ENCODE peak calls at places on chromosomes 4 and X, in five cellular contexts. One of them, this sample, is unnamed.

GRCh38 chrX:40031861-40032422 is 65.8 kb downstream of the BCOR start:
- DNase-seq in astrocyte: no peak
- DNase-seq in tibial nerve: no peak
- DNase-seq in fibroblast of pulmonary artery: no peak
- DNase-seq in fibroblast of mammary gland: no peak
- DNase-seq in this sample: no peak

GRCh38 chr4:17482716-17483115 is 29.2 kb downstream of the QDPR start:
- DNase-seq in astrocyte: no peak
- DNase-seq in tibial nerve: no peak
- DNase-seq in fibroblast of pulmonary artery: no peak
- DNase-seq in fibroblast of mammary gland: no peak
- DNase-seq in this sample: no peak

GRCh38 chr4:128855656-128856055 is 46.2 kb downstream of the JADE1 start:
- DNase-seq in astrocyte: no peak
- DNase-seq in tibial nerve: no peak
- DNase-seq in fibroblast of pulmonary artery: no peak
- DNase-seq in fibroblast of mammary gland: no peak
- DNase-seq in this sample: no peak

GRCh38 chr4:69881173-69881773 is 21.3 kb upstream of the SULT1E1 start:
- DNase-seq in astrocyte: peak
- DNase-seq in tibial nerve: no peak
- DNase-seq in fibroblast of pulmonary artery: peak
- DNase-seq in fibroblast of mammary gland: peak
- DNase-seq in this sample: no peak

GRCh38 chr4:14348506-14348905 is 653.8 kb upstream of the CPEB2 start:
- DNase-seq in astrocyte: peak
- DNase-seq in tibial nerve: no peak
- DNase-seq in fibroblast of pulmonary artery: peak
- DNase-seq in fibroblast of mammary gland: peak
- DNase-seq in this sample: no peak

GRCh38 chrX:150542846-150543229 is 25.6 kb upstream of the MTM1 start:
- DNase-seq in astrocyte: no peak
- DNase-seq in tibial nerve: no peak
- DNase-seq in fibroblast of pulmonary artery: no peak
- DNase-seq in fibroblast of mammary gland: no peak
- DNase-seq in this sample: no peak

GRCh38 chrX:77937291-77937690 is 26.8 kb downstream of the ATP7A start:
- DNase-seq in astrocyte: peak
- DNase-seq in tibial nerve: no peak
- DNase-seq in fibroblast of pulmonary artery: peak
- DNase-seq in fibroblast of mammary gland: peak
- DNase-seq in this sample: no peak

GRCh38 chr4:2791518-2792395 is 1.1 kb upstream of the SH3BP2 start:
- DNase-seq in astrocyte: no peak
- DNase-seq in tibial nerve: peak
- DNase-seq in fibroblast of pulmonary artery: no peak
- DNase-seq in fibroblast of mammary gland: no peak
- DNase-seq in this sample: no peak

GRCh38 chrX:10259716-10260115 is 102.9 kb downstream of the CLCN4 start:
- DNase-seq in astrocyte: peak
- DNase-seq in tibial nerve: no peak
- DNase-seq in fibroblast of pulmonary artery: peak
- DNase-seq in fibroblast of mammary gland: peak
- DNase-seq in this sample: no peak

DNA sequence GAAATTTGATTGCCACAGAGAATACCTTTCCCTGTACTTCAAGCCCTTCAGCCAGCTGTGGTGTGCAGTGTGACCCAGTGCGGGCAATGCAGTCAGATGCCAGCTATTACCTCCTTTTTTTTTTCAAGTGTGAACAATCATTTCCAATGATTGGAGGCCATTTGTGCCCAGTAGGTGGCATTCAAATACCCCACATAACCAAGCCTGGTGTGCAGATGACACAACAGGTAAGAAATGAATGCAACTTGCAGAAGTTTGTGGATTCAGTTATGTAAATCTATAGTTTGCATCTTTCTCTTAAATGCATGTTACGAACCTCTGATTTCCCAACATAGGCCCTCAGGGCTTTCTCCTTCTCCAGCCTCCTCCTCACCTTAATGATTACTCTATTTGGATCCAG is 98.0 kb downstream of the CLCN4 start:
- DNase-seq in astrocyte: no peak
- DNase-seq in tibial nerve: no peak
- DNase-seq in fibroblast of pulmonary artery: no peak
- DNase-seq in fibroblast of mammary gland: no peak
- DNase-seq in this sample: no peak
- TF ChIP-seq CTCF in astrocyte: no peak
- TF ChIP-seq CTCF in tibial nerve: no peak
- TF ChIP-seq CTCF in fibroblast of pulmonary artery: peak
- TF ChIP-seq CTCF in fibroblast of mammary gland: peak
- TF ChIP-seq CTCF in this sample: peak

DNA sequence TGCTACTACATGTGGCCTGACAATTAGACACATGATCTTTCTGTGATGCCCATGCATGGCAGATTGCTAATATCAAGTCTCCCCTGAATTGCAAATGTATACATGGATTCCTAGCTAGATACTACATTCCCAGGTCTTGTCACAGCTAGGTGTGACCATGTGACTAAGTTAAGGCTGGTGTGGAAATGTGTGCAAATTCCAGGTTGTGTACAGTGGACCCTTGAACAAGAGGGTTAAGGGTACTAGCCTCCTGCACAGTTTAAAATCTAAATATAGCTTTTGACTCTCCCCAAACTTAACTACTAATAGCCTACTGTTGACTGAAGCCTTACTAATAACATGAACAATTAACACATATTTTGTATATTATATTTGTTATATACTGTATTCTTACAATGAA is 48.4 kb downstream of the HSD17B13 start:
- DNase-seq in astrocyte: no peak
- DNase-seq in tibial nerve: no peak
- DNase-seq in fibroblast of pulmonary artery: no peak
- DNase-seq in fibroblast of mammary gland: no peak
- DNase-seq in this sample: no peak
- TF ChIP-seq CTCF in astrocyte: no peak
- TF ChIP-seq CTCF in tibial nerve: no peak
- TF ChIP-seq CTCF in fibroblast of pulmonary artery: no peak
- TF ChIP-seq CTCF in fibroblast of mammary gland: no peak
- TF ChIP-seq CTCF in this sample: no peak

DNA sequence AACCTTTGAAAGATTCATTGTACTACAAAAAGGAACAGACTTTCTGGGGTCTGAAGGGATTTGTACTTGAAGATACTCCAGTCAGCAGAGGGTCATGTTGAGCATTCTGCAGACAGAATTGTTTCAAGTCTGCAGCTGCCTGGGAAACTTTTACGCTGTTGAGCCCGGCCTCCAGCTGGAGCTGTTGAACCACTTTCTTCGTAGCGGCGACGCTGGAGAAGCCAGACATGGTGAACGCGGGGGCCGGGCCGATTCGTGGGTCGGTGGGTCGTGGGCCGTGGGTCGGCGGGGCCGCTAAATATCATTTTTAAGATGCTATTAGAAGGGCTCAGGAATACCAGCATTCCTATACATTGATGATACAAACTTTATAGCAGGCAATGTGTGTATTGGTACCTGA is 12.0 kb upstream of the RTL9 start:
- DNase-seq in astrocyte: no peak
- DNase-seq in tibial nerve: no peak
- DNase-seq in fibroblast of pulmonary artery: peak
- DNase-seq in fibroblast of mammary gland: no peak
- DNase-seq in this sample: no peak
- TF ChIP-seq CTCF in astrocyte: no peak
- TF ChIP-seq CTCF in tibial nerve: no peak
- TF ChIP-seq CTCF in fibroblast of pulmonary artery: peak
- TF ChIP-seq CTCF in fibroblast of mammary gland: no peak
- TF ChIP-seq CTCF in this sample: peak

GRCh38 chr4:74536557-74536956 is 91.6 kb downstream of the AREG start:
- DNase-seq in astrocyte: no peak
- DNase-seq in tibial nerve: no peak
- DNase-seq in fibroblast of pulmonary artery: peak
- DNase-seq in fibroblast of mammary gland: peak
- DNase-seq in this sample: no peak
- TF ChIP-seq CTCF in astrocyte: peak
- TF ChIP-seq CTCF in tibial nerve: no peak
- TF ChIP-seq CTCF in fibroblast of pulmonary artery: peak
- TF ChIP-seq CTCF in fibroblast of mammary gland: peak
- TF ChIP-seq CTCF in this sample: peak

GRCh38 chrX:140507982-140508305 is 3.1 kb upstream of the SOX3 start:
- DNase-seq in astrocyte: no peak
- DNase-seq in tibial nerve: no peak
- DNase-seq in fibroblast of pulmonary artery: no peak
- DNase-seq in fibroblast of mammary gland: no peak
- DNase-seq in this sample: no peak
- TF ChIP-seq CTCF in astrocyte: peak
- TF ChIP-seq CTCF in tibial nerve: no peak
- TF ChIP-seq CTCF in fibroblast of pulmonary artery: no peak
- TF ChIP-seq CTCF in fibroblast of mammary gland: no peak
- TF ChIP-seq CTCF in this sample: no peak

DNA sequence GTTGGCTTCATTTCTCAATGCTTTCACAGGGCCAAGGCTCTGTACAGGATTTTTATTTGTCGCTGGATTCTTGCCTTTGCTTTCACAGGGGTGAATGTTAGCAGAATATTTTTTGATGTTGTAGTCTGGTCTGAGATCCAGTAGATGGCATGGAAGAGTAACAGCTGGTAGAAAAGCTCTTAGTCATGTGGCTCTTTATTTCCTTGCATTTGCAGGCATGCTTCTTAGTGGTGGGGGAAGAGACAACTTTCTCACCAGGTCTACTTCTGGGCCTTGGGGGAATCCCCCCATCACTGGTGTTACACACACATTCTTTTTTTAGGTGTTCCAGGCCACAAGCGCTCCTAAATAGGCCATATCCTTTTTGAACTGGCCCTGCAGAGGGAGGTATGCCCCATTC is 58.2 kb upstream of the DKK2 start:
- DNase-seq in astrocyte: peak
- DNase-seq in tibial nerve: no peak
- DNase-seq in fibroblast of pulmonary artery: peak
- DNase-seq in fibroblast of mammary gland: peak
- DNase-seq in this sample: no peak
- TF ChIP-seq CTCF in astrocyte: peak
- TF ChIP-seq CTCF in tibial nerve: no peak
- TF ChIP-seq CTCF in fibroblast of pulmonary artery: peak
- TF ChIP-seq CTCF in fibroblast of mammary gland: peak
- TF ChIP-seq CTCF in this sample: peak

GRCh38 chr4:119206178-119206577 is 6.3 kb upstream of the USP53 start:
- DNase-seq in astrocyte: no peak
- DNase-seq in tibial nerve: no peak
- DNase-seq in fibroblast of pulmonary artery: no peak
- DNase-seq in fibroblast of mammary gland: no peak
- DNase-seq in this sample: no peak

GRCh38 chr4:119205690-119206089 is 6.8 kb upstream of the USP53 start:
- DNase-seq in astrocyte: no peak
- DNase-seq in tibial nerve: no peak
- DNase-seq in fibroblast of pulmonary artery: no peak
- DNase-seq in fibroblast of mammary gland: no peak
- DNase-seq in this sample: no peak

GRCh38 chr4:119209077-119209476 is 3.4 kb upstream of the USP53 start:
- DNase-seq in astrocyte: peak
- DNase-seq in tibial nerve: no peak
- DNase-seq in fibroblast of pulmonary artery: peak
- DNase-seq in fibroblast of mammary gland: peak
- DNase-seq in this sample: no peak

GRCh38 chr4:119207051-119207450 is 5.5 kb upstream of the USP53 start:
- DNase-seq in astrocyte: peak
- DNase-seq in tibial nerve: no peak
- DNase-seq in fibroblast of pulmonary artery: peak
- DNase-seq in fibroblast of mammary gland: peak
- DNase-seq in this sample: no peak

GRCh38 chr4:119204898-119205297 is 7.6 kb upstream of the USP53 start:
- DNase-seq in astrocyte: no peak
- DNase-seq in tibial nerve: no peak
- DNase-seq in fibroblast of pulmonary artery: no peak
- DNase-seq in fibroblast of mammary gland: no peak
- DNase-seq in this sample: no peak
- TF ChIP-seq CTCF in astrocyte: no peak
- TF ChIP-seq CTCF in tibial nerve: no peak
- TF ChIP-seq CTCF in fibroblast of pulmonary artery: no peak
- TF ChIP-seq CTCF in fibroblast of mammary gland: no peak
- TF ChIP-seq CTCF in this sample: no peak

DNA sequence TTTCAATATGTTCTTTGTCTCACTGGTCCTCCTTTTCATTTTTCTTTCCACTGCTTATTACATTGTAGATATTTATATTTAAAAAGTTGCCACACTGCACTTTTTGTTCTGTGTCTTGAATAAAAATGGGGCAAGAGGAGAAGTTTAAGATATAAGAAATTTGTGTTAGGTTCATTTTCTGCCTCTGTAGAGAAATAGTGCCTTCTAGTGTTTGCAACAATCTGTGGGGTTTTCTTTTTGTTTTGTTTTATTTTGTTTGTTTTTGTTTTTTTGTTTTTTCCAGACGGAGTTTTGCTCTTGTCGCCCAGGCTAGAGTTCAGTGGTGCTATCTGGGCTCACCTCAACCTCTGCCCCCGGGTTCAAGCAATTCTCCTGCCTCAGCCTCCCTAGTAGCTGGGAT is 20.1 kb upstream of the SMIM14 start:
- DNase-seq in astrocyte: no peak
- DNase-seq in tibial nerve: no peak
- DNase-seq in fibroblast of pulmonary artery: peak
- DNase-seq in fibroblast of mammary gland: peak
- DNase-seq in this sample: no peak
- TF ChIP-seq CTCF in astrocyte: peak
- TF ChIP-seq CTCF in tibial nerve: no peak
- TF ChIP-seq CTCF in fibroblast of pulmonary artery: peak
- TF ChIP-seq CTCF in fibroblast of mammary gland: peak
- TF ChIP-seq CTCF in this sample: peak

GRCh38 chrX:129461801-129462456 is 61.4 kb downstream of the SMARCA1 start:
- DNase-seq in astrocyte: no peak
- DNase-seq in tibial nerve: no peak
- DNase-seq in fibroblast of pulmonary artery: no peak
- DNase-seq in fibroblast of mammary gland: no peak
- DNase-seq in this sample: no peak

DNA sequence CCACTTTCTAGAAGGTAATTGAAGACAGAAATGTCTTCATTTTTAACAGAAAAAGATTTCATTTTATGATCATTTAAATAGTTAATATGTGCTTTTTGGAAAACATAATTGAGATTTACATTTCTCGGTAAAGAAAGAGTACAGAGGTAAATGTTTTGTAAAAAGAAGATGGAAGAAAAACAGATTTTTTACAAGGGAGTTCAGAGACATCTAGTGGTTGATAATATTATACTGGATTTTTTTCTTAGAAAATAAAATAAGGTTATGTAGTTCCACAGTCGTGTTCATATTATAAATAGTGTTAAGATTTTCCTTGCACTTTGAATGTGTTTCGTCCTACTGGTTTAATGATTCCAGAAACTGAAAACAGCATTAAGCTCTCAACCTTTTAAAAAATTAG is 60.6 kb downstream of the SMARCA1 start:
- DNase-seq in astrocyte: no peak
- DNase-seq in tibial nerve: no peak
- DNase-seq in fibroblast of pulmonary artery: no peak
- DNase-seq in fibroblast of mammary gland: no peak
- DNase-seq in this sample: no peak
- TF ChIP-seq CTCF in astrocyte: no peak
- TF ChIP-seq CTCF in tibial nerve: no peak
- TF ChIP-seq CTCF in fibroblast of pulmonary artery: peak
- TF ChIP-seq CTCF in fibroblast of mammary gland: peak
- TF ChIP-seq CTCF in this sample: peak